ENCODE peak calls at places on chromosomes 12 and 14, in five cellular contexts. J is H9, D is AG10803, P is endothelial cell, N is GM12891. L is an unnamed sample.

GRCh38 chr12:132143328-132144071 is 619 bp downstream of the DDX51 start:
- DNase-seq in J (no peak), D (no peak), P (no peak), N (no peak), L (no peak)

GRCh38 chr12:53211476-53212381 is 4.7 kb upstream of the ITGB7 start:
- DNase-seq in J (peak; percentile 68), D (no peak), P (no peak), N (no peak), L (no peak)

GRCh38 chr14:31937730-31938346 is 139.3 kb upstream of the ARHGAP5 start:
- DNase-seq in J (no peak), D (peak; percentile 81), P (no peak), N (peak; percentile 37), L (peak; percentile 18)

GRCh38 chr12:80241576-80242273 is 142.4 kb downstream of the OTOGL start:
- DNase-seq in J (no peak), D (peak; percentile 45), P (no peak), N (no peak), L (no peak)

GRCh38 chr12:58557646-58558045 is 362.7 kb downstream of the LRIG3 start:
- DNase-seq in J (no peak), D (no peak), P (no peak), N (no peak), L (no peak)

GRCh38 chr14:74599201-74599809 is 12.7 kb downstream of the LTBP2 start:
- DNase-seq in J (no peak), D (peak; percentile 69), P (no peak), N (no peak), L (no peak)

GRCh38 chr12:47811581-47812484 is 7.9 kb downstream of the HDAC7 start:
- DNase-seq in J (no peak), D (peak; percentile 80), P (no peak), N (no peak), L (no peak)

GRCh38 chr12:96220902-96221301 is 26.7 kb downstream of the ELK3 start:
- DNase-seq in J (no peak), D (peak; percentile 65), P (no peak), N (no peak), L (no peak)